ENCODE peak calls at places on chromosomes 1 and 21, in five cellular contexts. O is HepG2, F is transverse colon, H is HL-60, E is GM23338. L is an unnamed sample.

GRCh38 chr1:194341587-194341986 is 1155.2 kb upstream of the B3GALT2 start:
- DNase-seq in E (no peak), H (no peak), O (no peak), F (no peak), L (no peak)

GRCh38 chr1:234957330-234958065 is 171.1 kb downstream of the TOMM20 start:
- DNase-seq in F (peak), E (peak), H (no peak), O (peak), L (peak)

GRCh38 chr1:78005755-78006154 is 1.0 kb downstream of the DNAJB4 start:
- DNase-seq in F (peak), E (no peak), H (no peak), O (peak), L (no peak)

GRCh38 chr1:53878492-53879105 is 11.0 kb downstream of the YIPF1 start:
- DNase-seq in F (no peak), H (no peak), O (peak), E (peak), L (no peak)

GRCh38 chr1:207365063-207365462 is 43.6 kb downstream of the CD55 start:
- DNase-seq in H (no peak), E (no peak), F (no peak), O (no peak), L (no peak)

GRCh38 chr1:187839873-187840272 is 1011.1 kb downstream of the PLA2G4A start:
- DNase-seq in F (no peak), O (no peak), H (no peak), E (no peak), L (no peak)

GRCh38 chr1:106613106-106613505 is 443.4 kb upstream of the PRMT6 start:
- DNase-seq in F (no peak), H (no peak), O (no peak), E (no peak), L (no peak)

GRCh38 chr1:228079013-228079412 is 3.5 kb upstream of the ARF1 start:
- DNase-seq in H (no peak), O (no peak), F (peak), E (no peak), L (peak)

GRCh38 chr21:15935530-15935929 is 205.7 kb downstream of the USP25 start:
- DNase-seq in F (no peak), O (no peak), H (no peak), E (no peak), L (no peak)

GRCh38 chr1:5370321-5370720 is 621.9 kb downstream of the NPHP4 start:
- DNase-seq in E (no peak), H (no peak), F (no peak), O (no peak), L (no peak)

GRCh38 chr1:91601554-91602322 is 101.1 kb downstream of the CDC7 start:
- DNase-seq in E (no peak), F (no peak), H (no peak), O (no peak), L (peak)

GRCh38 chr1:201732351-201732750 is 96.6 kb upstream of the IPO9 start:
- DNase-seq in E (no peak), F (no peak), H (no peak), O (no peak), L (no peak)

GRCh38 chr1:117162806-117163205 is 41.3 kb upstream of the TRIM45 start:
- DNase-seq in H (no peak), F (no peak), E (no peak), O (no peak), L (no peak)

GRCh38 chr1:203368624-203369451 is 17.9 kb upstream of the FMOD start:
- DNase-seq in O (no peak), E (no peak), H (peak), F (peak), L (peak)

GRCh38 chr21:39837861-39838359 is 29.3 kb upstream of the PCP4 start:
- DNase-seq in O (no peak), H (no peak), F (no peak), E (no peak), L (no peak)

GRCh38 chr1:237141471-237141870 is 99.5 kb downstream of the RYR2 start:
- DNase-seq in E (no peak), O (no peak), H (no peak), F (no peak), L (no peak)
- TF ChIP-seq POLR2AphosphoS5 in E (no peak), O (no peak), H (no peak), F (no peak), L (no peak)

GRCh38 chr1:36118396-36118795 is 6.6 kb downstream of the COL8A2 start:
- DNase-seq in O (no peak), E (no peak), F (no peak), H (no peak), L (no peak)

GRCh38 chr1:36118805-36119204 is 6.2 kb downstream of the COL8A2 start:
- DNase-seq in E (no peak), F (no peak), H (no peak), O (no peak), L (no peak)

GRCh38 chr1:36116906-36117305 is 8.1 kb downstream of the COL8A2 start:
- DNase-seq in E (no peak), O (no peak), H (no peak), F (no peak), L (no peak)

GRCh38 chr1:36122062-36122461 is 3.0 kb downstream of the COL8A2 start:
- DNase-seq in F (no peak), O (no peak), H (no peak), E (no peak), L (no peak)

GRCh38 chr1:36119451-36119850 is 5.6 kb downstream of the COL8A2 start:
- DNase-seq in E (no peak), O (no peak), F (no peak), H (no peak), L (no peak)
- H3K27ac ChIP-seq in E (no peak), O (no peak), F (no peak), H (no peak), L (no peak)

GRCh38 chr1:180199018-180199417 is 31.0 kb upstream of the LHX4 start:
- DNase-seq in F (no peak), E (no peak), O (no peak), H (no peak), L (no peak)
- TF ChIP-seq POLR2AphosphoS5 in F (no peak), E (no peak), O (no peak), H (no peak), L (no peak)

DNA sequence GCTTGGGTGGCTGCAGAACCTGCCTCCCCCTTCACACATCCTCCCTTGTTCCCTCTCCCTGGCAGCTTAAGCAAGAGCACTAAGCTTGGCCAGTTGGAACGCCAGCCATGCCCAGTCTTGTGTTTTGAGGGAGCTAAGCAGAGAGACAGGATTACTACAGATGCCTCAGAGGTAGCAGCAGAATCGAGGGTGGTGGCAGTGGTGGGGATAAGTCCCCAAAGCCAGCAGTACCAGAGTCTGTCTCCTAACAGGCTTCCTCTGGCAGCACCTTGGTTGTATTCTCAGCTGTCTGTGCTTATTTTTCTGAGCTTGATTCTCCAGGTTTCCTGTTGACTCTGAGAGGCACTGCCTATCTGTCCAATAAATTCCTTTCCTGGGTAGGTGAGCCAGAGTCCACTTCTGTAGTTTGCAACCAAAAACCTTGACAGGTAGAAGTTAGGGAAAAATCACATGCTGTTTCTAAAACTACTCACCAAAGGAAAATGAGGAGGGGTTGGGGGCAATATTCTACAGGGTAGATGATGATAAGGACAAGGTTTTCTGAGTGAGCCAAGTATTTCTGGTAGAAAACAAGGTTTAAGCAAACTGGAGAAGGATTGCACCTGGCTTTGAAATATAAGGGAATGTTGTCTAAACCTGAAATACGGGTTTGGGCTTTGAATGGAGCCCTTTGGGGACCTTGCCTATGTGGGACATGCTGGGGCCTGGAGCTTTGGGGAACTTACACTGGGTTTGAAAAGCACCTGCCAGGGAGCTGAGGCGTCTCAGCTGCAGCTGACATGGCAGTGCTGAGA is 100.8 kb downstream of the PBX1 start:
- DNase-seq in O (no peak), F (peak), E (peak), H (no peak), L (no peak)
- H3K27ac ChIP-seq in O (no peak), F (peak), E (peak), H (no peak), L (peak)

DNA sequence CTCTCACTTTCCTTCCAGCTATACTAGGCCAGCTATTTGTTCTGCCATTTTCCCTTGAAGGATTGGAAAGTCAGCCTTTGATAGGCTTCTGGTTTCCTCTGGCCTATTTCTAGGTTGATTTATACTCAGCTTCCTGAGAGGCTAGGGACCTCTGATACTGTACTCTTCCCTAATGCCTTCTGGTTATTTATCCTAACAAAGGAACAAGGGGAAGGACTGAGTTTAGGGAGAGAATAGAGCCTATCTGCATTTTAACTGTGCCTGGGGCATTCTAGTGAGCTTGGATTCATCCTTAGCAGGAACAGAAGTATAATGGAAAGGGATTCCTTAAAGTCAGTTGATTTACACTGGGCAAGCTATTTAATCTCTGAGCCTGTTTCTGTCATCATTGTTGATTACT is 11.8 kb upstream of the TMEM39B start:
- DNase-seq in E (peak), O (no peak), F (no peak), H (no peak), L (no peak)
- TF ChIP-seq POLR2AphosphoS5 in E (peak), O (no peak), F (no peak), H (no peak), L (no peak)

GRCh38 chr1:8406946-8407345 is 89.0 kb downstream of the SLC45A1 start:
- DNase-seq in F (no peak), O (no peak), E (no peak), H (no peak), L (no peak)

GRCh38 chr1:8408151-8408839 is 90.4 kb downstream of the SLC45A1 start:
- DNase-seq in E (peak), F (peak), H (no peak), O (no peak), L (peak)

GRCh38 chr1:8409107-8409506 is 91.2 kb downstream of the SLC45A1 start:
- DNase-seq in H (no peak), F (peak), O (peak), E (peak), L (no peak)

GRCh38 chr1:8406011-8406410 is 88.1 kb downstream of the SLC45A1 start:
- DNase-seq in F (no peak), O (no peak), H (no peak), E (no peak), L (no peak)

GRCh38 chr1:8407652-8408051 is 89.7 kb downstream of the SLC45A1 start:
- DNase-seq in O (no peak), E (no peak), F (no peak), H (no peak), L (no peak)
- H3K27ac ChIP-seq in O (no peak), E (peak), F (peak), H (no peak), L (peak)